ENCODE peak calls at places on chromosomes 12 and 14, in ten cellular contexts. U is heart right ventricle, W is adrenal gland, G is lower leg skin, N is AG04450, O is BE2C, M is keratinocyte, C is HFF-Myc, F is retinal pigment epithelial cell, Z is left ventricle myocardium inferior. I is an unnamed sample.

GRCh38 chr12:59181378-59181777 is 261.1 kb upstream of the LRIG3 start:
- DNase-seq in F (no peak), U (no peak), W (no peak), N (no peak), M (no peak), O (no peak), G (no peak), Z (no peak), C (no peak), I (no peak)

GRCh38 chr12:62737201-62737600 is 197.7 kb downstream of the PPM1H start:
- DNase-seq in U (no peak), N (no peak), M (no peak), Z (no peak), W (no peak), O (no peak), C (no peak), G (no peak), F (no peak), I (no peak)

GRCh38 chr12:1691123-1692007 is 495 bp downstream of the ADIPOR2 start:
- DNase-seq in C (no peak), U (no peak), W (peak), M (no peak), N (no peak), G (peak), Z (peak), O (peak), F (no peak), I (no peak)

GRCh38 chr14:94689985-94690400 is 77.8 kb downstream of the SERPINA3 start:
- DNase-seq in U (no peak), N (no peak), W (no peak), G (no peak), O (no peak), Z (no peak), F (no peak), C (no peak), M (no peak), I (no peak)

GRCh38 chr14:29926701-29927595 is 699 bp downstream of the PRKD1 start:
- DNase-seq in O (peak), F (no peak), C (no peak), W (peak), N (no peak), U (peak), Z (peak), G (no peak), M (no peak), I (no peak)

GRCh38 chr14:49240383-49240782 is 345.8 kb downstream of the RPS29 start:
- DNase-seq in Z (no peak), O (no peak), G (no peak), N (no peak), C (no peak), U (no peak), M (peak), W (no peak), F (no peak), I (no peak)

GRCh38 chr14:64556526-64556925 is 6.8 kb downstream of the PPP1R36 start:
- DNase-seq in W (no peak), F (no peak), Z (no peak), M (no peak), O (no peak), N (peak), C (no peak), G (no peak), U (no peak), I (no peak)

GRCh38 chr14:51453869-51454268 is 197.8 kb upstream of the FRMD6 start:
- DNase-seq in O (no peak), U (no peak), C (no peak), M (no peak), N (no peak), Z (no peak), G (no peak), W (no peak), F (no peak), I (no peak)

GRCh38 chr12:94732367-94732990 is 82.1 kb upstream of the TMCC3 start:
- DNase-seq in M (no peak), Z (no peak), C (no peak), N (no peak), G (no peak), U (no peak), O (no peak), F (no peak), W (no peak), I (no peak)

GRCh38 chr14:31950760-31951637 is 126.1 kb upstream of the ARHGAP5 start:
- DNase-seq in Z (peak), G (no peak), M (no peak), F (no peak), N (no peak), O (peak), C (no peak), U (peak), W (peak), I (peak)

GRCh38 chr12:67792185-67792584 is 143.6 kb downstream of the DYRK2 start:
- DNase-seq in W (no peak), F (no peak), O (no peak), Z (no peak), C (no peak), U (no peak), G (no peak), N (no peak), M (no peak), I (no peak)

GRCh38 chr12:18998343-18999270 is 130.9 kb upstream of the PLEKHA5 start:
- DNase-seq in W (no peak), G (no peak), U (no peak), F (no peak), M (peak), C (peak), Z (no peak), O (peak), N (peak), I (peak)

GRCh38 chr12:42590324-42590934 is 883 bp upstream of the PRICKLE1 start:
- DNase-seq in N (no peak), M (no peak), W (peak), U (peak), O (peak), G (peak), F (no peak), Z (peak), C (no peak), I (no peak)

GRCh38 chr12:123140675-123141614 is 9.9 kb downstream of the PITPNM2 start:
- DNase-seq in O (no peak), N (no peak), M (no peak), U (no peak), Z (no peak), G (peak), F (no peak), C (no peak), W (peak), I (no peak)

GRCh38 chr12:85833558-85833957 is 2.7 kb downstream of the RASSF9 start:
- DNase-seq in U (no peak), G (no peak), M (no peak), O (no peak), N (no peak), Z (no peak), W (no peak), C (no peak), F (no peak), I (no peak)

DNA sequence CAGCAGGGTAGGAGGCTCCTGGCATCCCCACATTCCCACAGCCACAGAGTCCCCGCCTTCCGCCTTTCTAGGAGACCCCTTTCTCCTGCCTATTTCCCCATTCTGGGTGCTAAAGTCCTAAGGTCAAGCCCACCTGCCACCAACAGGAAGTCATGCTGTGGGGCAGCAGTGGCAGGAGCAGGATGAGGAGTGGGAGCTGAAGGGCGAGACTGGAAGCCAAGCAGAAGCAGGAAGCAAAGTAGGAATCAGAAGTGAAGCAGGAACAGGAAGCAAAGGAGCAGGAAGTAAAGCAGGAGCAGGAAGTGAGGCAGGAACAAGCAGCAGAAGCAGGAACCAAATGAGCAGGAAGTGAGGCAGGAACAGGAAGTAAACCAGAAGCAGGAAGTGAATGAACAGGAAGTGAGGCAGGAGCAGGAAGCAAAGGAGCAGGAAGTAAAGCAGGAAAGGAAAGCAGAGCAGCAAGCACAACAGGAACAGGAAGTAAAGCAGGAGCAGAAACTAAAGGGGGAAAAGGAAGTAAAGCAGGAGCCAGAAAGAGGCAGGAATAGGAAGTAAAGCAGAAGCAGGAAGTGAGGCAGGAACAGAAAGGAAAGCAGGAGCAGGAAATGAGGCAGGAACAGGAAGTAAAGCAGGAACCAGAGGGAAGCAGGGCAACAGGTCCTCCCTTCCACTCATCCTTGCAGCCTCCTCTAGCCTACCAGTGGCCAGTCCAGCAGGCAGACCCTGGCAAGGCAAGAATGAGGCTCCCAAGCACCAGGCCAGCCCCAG is 38.3 kb upstream of the RIMBP2 start:
- DNase-seq in U (no peak), N (no peak), F (no peak), G (no peak), M (no peak), Z (no peak), C (no peak), O (no peak), W (no peak), I (no peak)
- H3K4me3 ChIP-seq in U (no peak), N (no peak), F (no peak), G (no peak), M (no peak), Z (no peak), C (no peak), O (no peak), W (no peak), I (no peak)

GRCh38 chr14:61475316-61475715 is 153.9 kb downstream of the PRKCH start:
- DNase-seq in F (no peak), G (no peak), Z (no peak), U (peak), N (peak), O (no peak), M (no peak), W (peak), C (no peak), I (peak)

GRCh38 chr14:61477845-61478438 is 156.6 kb downstream of the PRKCH start:
- DNase-seq in M (no peak), C (no peak), Z (peak), F (no peak), N (no peak), U (peak), O (no peak), G (peak), W (peak), I (no peak)

GRCh38 chr14:61478971-61479473 is 157.6 kb downstream of the PRKCH start:
- DNase-seq in U (no peak), W (no peak), Z (no peak), N (no peak), G (peak), M (no peak), F (no peak), C (no peak), O (no peak), I (no peak)

GRCh38 chr14:61476105-61476736 is 154.8 kb downstream of the PRKCH start:
- DNase-seq in G (no peak), W (no peak), Z (no peak), C (no peak), F (no peak), N (no peak), U (no peak), M (no peak), O (peak), I (no peak)

DNA sequence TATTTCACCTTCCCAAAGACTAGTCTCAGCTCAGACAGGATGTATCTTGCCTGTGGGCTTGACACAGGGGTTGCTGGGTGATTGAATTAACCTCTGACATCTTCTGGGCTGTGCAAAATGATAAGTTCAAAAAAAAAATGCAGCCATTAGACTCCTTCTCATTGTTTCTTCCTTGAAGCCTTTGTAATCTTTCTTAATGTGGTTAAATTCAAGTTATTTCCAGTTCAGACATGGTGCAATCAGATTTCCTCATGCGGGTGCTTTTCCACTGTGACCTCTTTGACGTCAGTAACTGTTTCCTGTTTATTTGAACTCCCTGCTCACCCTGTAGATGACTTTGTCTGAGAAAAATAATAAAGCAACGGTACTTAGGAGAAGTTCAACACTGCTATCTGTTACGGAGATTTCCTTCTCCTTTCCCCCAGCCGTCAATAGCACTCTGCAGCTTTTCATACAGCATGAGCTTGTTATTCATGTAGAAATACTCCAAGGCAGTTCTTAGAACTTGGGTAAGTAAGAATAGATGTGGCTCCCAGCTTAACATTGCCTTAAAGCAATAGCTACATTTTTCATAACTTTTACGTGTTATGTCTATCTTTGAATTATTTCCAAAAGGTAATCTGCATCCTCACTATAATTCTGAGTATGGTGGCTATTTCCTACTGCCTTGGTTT is 155.5 kb downstream of the PRKCH start:
- DNase-seq in O (peak), F (peak), N (peak), U (peak), W (peak), G (peak), Z (no peak), C (peak), M (no peak), I (peak)
- TF ChIP-seq CTCF in O (no peak), F (no peak), N (no peak), U (no peak), W (no peak), G (no peak), Z (no peak), C (no peak), M (no peak), I (no peak)

DNA sequence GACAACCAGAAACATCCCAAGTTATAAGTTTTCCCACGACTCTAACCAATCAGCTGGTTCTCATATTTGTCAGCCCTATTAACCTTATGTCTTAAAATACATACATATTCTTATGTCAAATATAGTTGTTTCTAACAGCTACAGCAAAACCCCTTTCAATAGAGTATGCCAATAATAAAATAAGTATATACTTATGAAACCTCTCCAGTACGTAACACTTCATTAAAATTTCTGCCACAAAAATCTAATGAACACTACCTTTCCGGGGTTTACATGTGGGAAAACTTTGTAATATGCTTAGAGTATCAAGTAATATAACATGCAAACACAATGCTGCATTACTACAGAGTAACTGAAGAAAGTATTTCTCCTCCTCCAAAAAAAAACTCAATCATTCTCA is 1.8 kb downstream of the LRP6 start:
- DNase-seq in F (no peak), Z (no peak), W (no peak), C (no peak), G (no peak), N (no peak), M (no peak), O (no peak), U (no peak), I (no peak)
- H3K4me3 ChIP-seq in F (peak), Z (peak), W (no peak), C (peak), G (no peak), N (peak), M (peak), O (peak), U (no peak), I (peak)

DNA sequence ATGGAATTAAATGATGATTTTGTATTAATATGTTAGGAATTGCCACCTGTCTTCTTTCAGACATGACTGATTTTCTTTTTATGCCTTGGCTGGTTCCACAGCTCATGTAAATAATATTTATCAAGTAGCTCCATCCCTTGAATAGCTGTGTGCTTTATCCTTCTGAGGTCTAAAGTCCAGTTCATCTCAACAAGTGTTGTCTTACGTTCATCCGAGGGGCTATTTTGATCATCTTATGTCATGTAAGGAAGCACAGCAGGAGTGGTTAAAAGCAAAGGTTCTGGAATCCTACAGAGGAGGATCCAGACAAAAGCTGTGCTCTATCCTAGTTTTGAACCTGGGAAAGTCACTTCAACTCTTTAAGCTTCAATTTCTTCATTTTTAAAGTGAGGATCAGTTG is 123.7 kb upstream of the ATP2B1 start:
- DNase-seq in M (no peak), F (no peak), O (no peak), U (no peak), W (no peak), C (no peak), Z (no peak), G (no peak), N (no peak), I (no peak)
- TF ChIP-seq CTCF in M (no peak), F (no peak), O (no peak), U (no peak), W (no peak), C (no peak), Z (no peak), G (no peak), N (no peak), I (no peak)

DNA sequence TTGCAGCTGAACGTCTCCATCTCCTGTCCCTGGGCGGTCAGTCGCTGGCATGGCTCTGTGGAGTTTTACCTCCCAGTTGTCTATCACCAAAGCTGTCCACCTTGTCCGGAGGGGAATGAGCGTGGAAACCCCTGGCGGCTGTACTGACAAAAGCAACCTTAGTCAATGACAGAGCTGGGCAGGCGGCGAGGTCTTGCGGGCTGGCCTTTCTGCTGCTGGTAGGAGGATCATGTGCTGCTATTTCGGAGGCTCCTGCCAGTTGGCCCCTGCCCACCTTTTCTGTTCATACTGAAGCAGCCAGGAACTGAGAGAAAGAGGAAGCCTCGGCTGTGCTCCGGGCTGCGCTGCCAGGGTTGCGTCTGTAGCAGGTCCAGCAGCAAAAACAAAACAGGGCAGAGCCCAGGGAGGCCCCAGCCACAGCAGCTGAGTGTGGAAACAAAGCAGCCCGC is 57.7 kb downstream of the HMGA2 start:
- DNase-seq in Z (peak), W (peak), U (peak), M (no peak), C (no peak), N (no peak), O (no peak), F (no peak), G (peak), I (peak)
- H3K4me3 ChIP-seq in Z (peak), W (peak), U (peak), M (no peak), C (no peak), N (no peak), O (no peak), F (peak), G (peak), I (peak)

GRCh38 chr12:25694072-25694471 is 141.0 kb upstream of the LMNTD1 start:
- DNase-seq in C (peak), U (peak), N (no peak), O (peak), W (peak), G (no peak), M (no peak), Z (no peak), F (no peak), I (no peak)
- TF ChIP-seq CTCF in C (no peak), U (no peak), N (no peak), O (no peak), W (no peak), G (no peak), M (no peak), Z (no peak), F (no peak), I (no peak)

GRCh38 chr14:20615996-20616395 is 24.8 kb upstream of the RNASE12 start:
- DNase-seq in O (no peak), F (no peak), Z (no peak), N (no peak), W (no peak), C (no peak), U (no peak), G (no peak), M (no peak), I (no peak)

GRCh38 chr14:20612403-20612802 is 21.2 kb upstream of the RNASE12 start:
- DNase-seq in U (no peak), C (no peak), N (no peak), M (no peak), G (no peak), F (no peak), Z (no peak), W (no peak), O (no peak), I (no peak)

GRCh38 chr14:20613094-20614037 is 22.2 kb upstream of the RNASE12 start:
- DNase-seq in Z (peak), M (peak), G (peak), U (peak), O (peak), W (peak), F (peak), N (peak), C (peak), I (peak)

GRCh38 chr14:20611277-20611676 is 20.1 kb upstream of the RNASE12 start:
- DNase-seq in U (no peak), N (no peak), C (no peak), O (no peak), W (no peak), F (no peak), Z (no peak), M (no peak), G (no peak), I (no peak)

GRCh38 chr14:20614038-20614840 is 23.1 kb upstream of the RNASE12 start:
- DNase-seq in F (no peak), M (no peak), N (no peak), Z (no peak), C (no peak), O (no peak), G (no peak), U (no peak), W (peak), I (no peak)
- H3K4me3 ChIP-seq in F (peak), M (peak), N (peak), Z (peak), C (peak), O (peak), G (peak), U (peak), W (no peak), I (peak)

GRCh38 chr14:92783813-92784431 is 10.2 kb upstream of the GOLGA5 start:
- DNase-seq in U (peak), F (no peak), G (no peak), C (peak), O (peak), N (peak), W (peak), Z (no peak), M (no peak), I (peak)
- TF ChIP-seq CTCF in U (peak), F (peak), G (no peak), C (peak), O (peak), N (peak), W (peak), Z (peak), M (no peak), I (peak)

GRCh38 chr12:70607107-70607506 is 30.1 kb downstream of the PTPRB start:
- DNase-seq in F (peak), G (no peak), W (no peak), M (no peak), Z (no peak), N (no peak), C (no peak), U (no peak), O (no peak), I (no peak)

GRCh38 chr12:70609203-70609602 is 28.0 kb downstream of the PTPRB start:
- DNase-seq in G (no peak), F (no peak), N (no peak), Z (no peak), M (no peak), W (no peak), O (no peak), C (no peak), U (no peak), I (no peak)

GRCh38 chr12:70606001-70606400 is 31.2 kb downstream of the PTPRB start:
- DNase-seq in O (no peak), N (no peak), W (no peak), U (no peak), F (peak), M (peak), C (no peak), Z (no peak), G (no peak), I (no peak)

GRCh38 chr12:70609739-70610491 is 27.3 kb downstream of the PTPRB start:
- DNase-seq in O (peak), Z (peak), F (no peak), M (no peak), U (peak), C (no peak), G (peak), N (no peak), W (peak), I (no peak)

GRCh38 chr12:70608184-70608583 is 29.0 kb downstream of the PTPRB start:
- DNase-seq in Z (no peak), G (no peak), N (no peak), U (no peak), F (no peak), M (no peak), W (no peak), C (no peak), O (no peak), I (no peak)
- H3K4me3 ChIP-seq in Z (peak), G (no peak), N (no peak), U (peak), F (peak), M (no peak), W (no peak), C (no peak), O (no peak), I (no peak)

I was measured in astrocyte of the cerebellum.